ENCODE peak calls at places on chromosome 10, in six cellular contexts. O, N, W, J, I and M are unnamed samples.

GRCh38 chr10:93816123-93816747 is 58.5 kb downstream of the LGI1 start:
- DNase-seq in W (peak), N (peak), I (peak), O (peak), J (no peak), M (peak)

GRCh38 chr10:70594161-70594560 is 8.4 kb downstream of the PRF1 start:
- DNase-seq in N (no peak), J (no peak), I (no peak), O (no peak), W (no peak), M (no peak)

GRCh38 chr10:93336110-93336509 is 146.0 kb downstream of the MYOF start:
- DNase-seq in O (no peak), I (no peak), J (no peak), W (no peak), N (no peak), M (no peak)

GRCh38 chr10:28087675-28088351 is 88.9 kb upstream of the ODAD2 start:
- DNase-seq in I (no peak), J (no peak), N (peak), O (peak), W (no peak), M (peak)

GRCh38 chr10:46546591-46547330 is 9.7 kb downstream of the GPRIN2 start:
- DNase-seq in N (no peak), I (no peak), O (no peak), J (no peak), W (no peak), M (no peak)

GRCh38 chr10:62394556-62395018 is 20.4 kb downstream of the ZNF365 start:
- DNase-seq in I (no peak), J (no peak), N (no peak), W (no peak), O (no peak), M (no peak)

GRCh38 chr10:4194231-4194630 is 409.2 kb upstream of the KLF6 start:
- DNase-seq in N (no peak), I (no peak), J (no peak), W (no peak), O (no peak), M (no peak)

GRCh38 chr10:101968910-101969321 is 87.1 kb downstream of the ARMH3 start:
- DNase-seq in W (no peak), I (no peak), O (no peak), N (no peak), J (peak), M (no peak)

GRCh38 chr10:86294346-86295265 is 72.0 kb downstream of the GRID1 start:
- DNase-seq in I (no peak), O (no peak), J (no peak), N (no peak), W (no peak), M (no peak)

GRCh38 chr10:125768217-125768616 is 7.4 kb downstream of the MMP21 start:
- DNase-seq in N (no peak), W (no peak), J (no peak), I (peak), O (no peak), M (no peak)

GRCh38 chr10:131126321-131127121 is 185.0 kb downstream of the TCERG1L start:
- DNase-seq in O (no peak), J (no peak), N (no peak), I (no peak), W (no peak), M (no peak)

GRCh38 chr10:59012839-59013238 is 163.6 kb upstream of the PHYHIPL start:
- DNase-seq in J (no peak), W (no peak), I (no peak), O (no peak), N (no peak), M (no peak)

GRCh38 chr10:87177-88080 is 38.3 kb upstream of the TUBB8 start:
- DNase-seq in J (no peak), N (no peak), O (no peak), W (no peak), I (peak), M (peak)

GRCh38 chr10:51896849-51897248 is 197.5 kb upstream of the CSTF2T start:
- DNase-seq in I (no peak), N (no peak), W (no peak), J (no peak), O (no peak), M (no peak)

GRCh38 chr10:10986606-10987005 is 31.1 kb upstream of the CELF2 start:
- DNase-seq in J (no peak), I (no peak), O (no peak), W (no peak), N (no peak), M (no peak)

GRCh38 chr10:127044191-127044590 is 139.0 kb downstream of the DOCK1 start:
- DNase-seq in N (no peak), W (no peak), I (no peak), O (no peak), J (no peak), M (no peak)

GRCh38 chr10:106555599-106555998 is 608.9 kb downstream of the SORCS1 start:
- DNase-seq in W (no peak), I (no peak), J (no peak), O (no peak), N (no peak), M (no peak)

GRCh38 chr10:120423350-120424197 is 33.5 kb upstream of the PLPP4 start:
- DNase-seq in W (peak), O (peak), I (peak), N (peak), J (no peak), M (peak)

GRCh38 chr10:23253780-23254179 is 61.7 kb downstream of the PTF1A start:
- DNase-seq in W (peak), O (no peak), I (no peak), N (no peak), J (no peak), M (no peak)

GRCh38 chr10:63711866-63712716 is 190.9 kb downstream of the REEP3 start:
- DNase-seq in W (peak), O (peak), I (no peak), N (peak), J (no peak), M (no peak)

GRCh38 chr10:124678566-124679240 is 65.5 kb downstream of the FAM53B start:
- DNase-seq in I (no peak), N (no peak), W (no peak), J (no peak), O (no peak), M (no peak)

GRCh38 chr10:45044290-45044689 is 43.6 kb downstream of the ZNF22 start:
- DNase-seq in I (no peak), W (no peak), J (no peak), N (no peak), O (no peak), M (no peak)

GRCh38 chr10:131141207-131141606 is 170.3 kb downstream of the TCERG1L start:
- DNase-seq in W (no peak), N (no peak), O (no peak), J (no peak), I (no peak), M (no peak)

GRCh38 chr10:21171936-21172773 is 275.0 kb upstream of the NEBL start:
- DNase-seq in O (no peak), N (no peak), I (no peak), J (no peak), W (no peak), M (no peak)

GRCh38 chr10:67794909-67795460 is 43.0 kb downstream of the DNAJC12 start:
- DNase-seq in W (no peak), N (no peak), O (no peak), I (no peak), J (no peak), M (no peak)

GRCh38 chr10:6530211-6530840 is 49.8 kb downstream of the PRKCQ start:
- DNase-seq in N (no peak), I (no peak), O (no peak), W (no peak), J (no peak), M (no peak)

GRCh38 chr10:111430070-111430469 is 353.2 kb downstream of the ADRA2A start:
- DNase-seq in W (no peak), I (no peak), J (no peak), N (no peak), O (no peak), M (no peak)

GRCh38 chr10:53690556-53691240 is 918.1 kb upstream of the MBL2 start:
- DNase-seq in I (no peak), N (peak), W (no peak), J (no peak), O (no peak), M (no peak)

GRCh38 chr10:131211556-131211955 is 100.0 kb downstream of the TCERG1L start:
- DNase-seq in J (no peak), N (no peak), W (no peak), O (no peak), I (no peak), M (no peak)

GRCh38 chr10:94762393-94762792 is at the start of gene CYP2C19:
- DNase-seq in W (no peak), J (no peak), O (no peak), I (no peak), N (no peak), M (no peak)

GRCh38 chr10:114648368-114648767 is 9.7 kb downstream of the ABLIM1 start:
- DNase-seq in I (no peak), J (no peak), W (peak), N (peak), O (peak), M (peak)

GRCh38 chr10:11793762-11794479 is 29.2 kb upstream of the PROSER2 start:
- DNase-seq in J (no peak), N (no peak), O (peak), I (no peak), W (peak), M (no peak)

GRCh38 chr10:113859261-113859660 is 4.8 kb downstream of the NHLRC2 start:
- DNase-seq in J (no peak), W (no peak), O (no peak), N (no peak), I (no peak), M (no peak)

GRCh38 chr10:46542567-46543323 is 13.7 kb downstream of the GPRIN2 start:
- DNase-seq in W (no peak), I (no peak), O (no peak), J (no peak), N (no peak), M (no peak)

GRCh38 chr10:23192741-23193434 is 776 bp downstream of the PTF1A start:
- DNase-seq in O (no peak), J (no peak), W (no peak), I (no peak), N (no peak), M (no peak)

GRCh38 chr10:28375399-28376354 is 72.8 kb upstream of the MPP7 start:
- DNase-seq in W (no peak), I (no peak), N (no peak), J (no peak), O (peak), M (no peak)

GRCh38 chr10:93859049-93859655 is 34.6 kb upstream of the SLC35G1 start:
- DNase-seq in O (peak), N (peak), W (no peak), I (peak), J (no peak), M (peak)

GRCh38 chr10:113020838-113021237 is 70.8 kb downstream of the TCF7L2 start:
- DNase-seq in N (no peak), J (no peak), O (no peak), I (no peak), W (peak), M (no peak)

GRCh38 chr10:46293832-46294640 is 7.2 kb downstream of the ANTXRL start:
- DNase-seq in W (no peak), O (peak), N (no peak), I (no peak), J (no peak), M (peak)

GRCh38 chr10:62171791-62172190 is 96.9 kb downstream of the RTKN2 start:
- DNase-seq in I (no peak), W (no peak), O (no peak), N (peak), J (no peak), M (no peak)

GRCh38 chr10:132637477-132638129 is 100.0 kb downstream of the INPP5A start:
- DNase-seq in I (peak), J (peak), W (peak), N (peak), O (peak), M (peak)
- TF ChIP-seq CTCF in I (peak), J (peak), W (peak), N (peak), O (peak), M (peak)

GRCh38 chr10:117545141-117546019 is 2.8 kb downstream of the EMX2 start:
- DNase-seq in J (no peak), I (no peak), W (no peak), N (no peak), O (no peak), M (no peak)
- H3K4me3 ChIP-seq in J (no peak), I (no peak), W (no peak), N (no peak), O (peak), M (no peak)

GRCh38 chr10:100759331-100759730 is 13.9 kb downstream of the PAX2 start:
- DNase-seq in N (no peak), I (no peak), O (peak), W (peak), J (no peak), M (peak)
- TF ChIP-seq MYC in N (no peak), I (no peak), O (no peak), W (no peak), J (no peak), M (no peak)

GRCh38 chr10:96130326-96130758 is 245 bp downstream of the ZNF518A start:
- DNase-seq in N (peak), W (peak), O (peak), J (no peak), I (peak), M (peak)
- TF ChIP-seq CTCF in N (peak), W (peak), O (no peak), J (peak), I (peak), M (no peak)

GRCh38 chr10:103556383-103557007 is 63.0 kb downstream of the NEURL1 start:
- DNase-seq in N (no peak), O (no peak), I (no peak), J (no peak), W (no peak), M (no peak)

GRCh38 chr10:103554488-103555320 is 61.2 kb downstream of the NEURL1 start:
- DNase-seq in J (no peak), I (peak), W (peak), O (peak), N (peak), M (peak)

GRCh38 chr10:103555712-103556111 is 62.2 kb downstream of the NEURL1 start:
- DNase-seq in I (no peak), O (no peak), J (no peak), W (no peak), N (no peak), M (no peak)

GRCh38 chr10:103553743-103554487 is 60.4 kb downstream of the NEURL1 start:
- DNase-seq in O (no peak), N (no peak), J (no peak), I (no peak), W (no peak), M (no peak)

GRCh38 chr10:103555321-103555649 is 61.8 kb downstream of the NEURL1 start:
- DNase-seq in O (no peak), I (no peak), N (no peak), W (no peak), J (no peak), M (no peak)
- H3K4me3 ChIP-seq in O (peak), I (peak), N (no peak), W (peak), J (no peak), M (no peak)

DNA sequence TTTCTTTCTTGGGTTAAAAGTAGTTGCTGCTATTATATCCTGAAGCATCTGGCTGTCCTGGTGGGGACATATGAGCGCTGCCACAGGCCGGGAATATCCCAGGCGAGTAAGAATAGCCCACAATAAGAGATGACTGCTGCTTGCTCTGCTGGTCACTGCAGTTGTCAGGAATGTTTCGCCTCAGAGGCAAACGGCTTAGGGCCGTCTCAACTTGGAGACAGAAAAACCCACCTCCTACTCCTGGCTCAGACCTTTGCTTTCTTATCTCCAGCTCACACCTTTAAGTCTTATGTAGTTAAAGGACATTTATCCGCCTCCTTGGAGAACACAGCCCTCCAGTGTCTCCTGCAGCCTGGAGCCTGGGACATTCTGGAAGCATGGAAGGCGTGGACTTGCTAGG is at the start of gene GJD4:
- DNase-seq in J (no peak), W (no peak), O (no peak), N (no peak), I (peak), M (no peak)
- TF ChIP-seq MYC in J (no peak), W (no peak), O (no peak), N (no peak), I (no peak), M (no peak)

GRCh38 chr10:103582331-103583123 is 89.0 kb downstream of the NEURL1 start:
- DNase-seq in I (peak), J (no peak), O (no peak), W (peak), N (no peak), M (no peak)

GRCh38 chr10:103578782-103579382 is 85.4 kb downstream of the NEURL1 start:
- DNase-seq in I (peak), J (no peak), O (peak), N (no peak), W (peak), M (no peak)

GRCh38 chr10:103581499-103581898 is 88.0 kb downstream of the NEURL1 start:
- DNase-seq in I (no peak), O (no peak), W (no peak), J (no peak), N (no peak), M (no peak)

GRCh38 chr10:103580422-103580821 is 86.9 kb downstream of the NEURL1 start:
- DNase-seq in J (no peak), W (no peak), O (no peak), N (no peak), I (no peak), M (no peak)

DNA sequence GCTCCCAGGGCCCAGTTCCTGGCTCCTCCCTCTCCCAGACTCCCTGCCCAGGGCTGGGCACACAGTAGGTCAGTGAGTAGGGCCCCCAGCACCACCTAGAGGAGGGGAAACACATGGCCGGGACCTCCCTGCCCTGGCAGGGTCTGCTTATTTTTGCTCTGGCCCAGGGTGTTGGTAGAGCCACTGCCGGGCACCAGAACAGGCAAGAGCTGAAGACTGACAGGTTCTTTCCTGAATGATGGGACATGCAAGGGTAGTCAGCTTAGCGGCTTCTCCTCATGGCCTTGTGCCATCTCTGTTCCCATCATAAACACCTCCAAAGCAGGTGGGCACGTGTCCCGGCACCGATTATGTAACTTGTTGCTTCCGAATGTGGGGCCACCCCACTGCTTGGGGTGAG is 86.5 kb downstream of the NEURL1 start:
- DNase-seq in N (no peak), W (no peak), O (no peak), J (no peak), I (no peak), M (no peak)
- TF ChIP-seq CTCF in N (no peak), W (peak), O (no peak), J (no peak), I (no peak), M (peak)